ENCODE peak calls at places on chromosomes 1 and 21, in nine cellular contexts. C is breast epithelium, O is tibial nerve, W is A549, J is body of pancreas, Y is ovary, Q is esophagus squamous epithelium, A is heart left ventricle, P is spleen. M is an unnamed sample.

GRCh38 chr21:26801524-26801923 is 43.7 kb downstream of the ADAMTS1 start:
- DNase-seq in C (no peak), O (no peak), W (no peak), J (no peak), Y (no peak), Q (no peak), A (no peak), P (no peak), M (no peak)

GRCh38 chr1:189619682-189620332 is 857.9 kb downstream of the BRINP3 start:
- DNase-seq in C (no peak), O (no peak), W (peak; percentile 89), J (no peak), Y (no peak), Q (no peak), A (no peak), P (no peak), M (no peak)

GRCh38 chr1:155873860-155874259 is 14.5 kb downstream of the SYT11 start:
- DNase-seq in C (no peak), O (no peak), W (no peak), J (no peak), Y (no peak), Q (no peak), A (no peak), P (no peak), M (no peak)

GRCh38 chr1:26005392-26006105 is 7.7 kb upstream of the PAFAH2 start:
- DNase-seq in C (no peak), O (no peak), W (no peak), J (no peak), Y (no peak), Q (no peak), A (no peak), P (no peak), M (no peak)

GRCh38 chr1:53541761-53542550 is 82.8 kb downstream of the DMRTB1 start:
- DNase-seq in C (no peak), O (no peak), W (peak; percentile 70), J (peak; percentile 46), Y (no peak), Q (no peak), A (no peak), P (peak; percentile 45), M (no peak)

GRCh38 chr1:55421317-55421716 is 206.2 kb upstream of the USP24 start:
- DNase-seq in C (no peak), O (no peak), W (peak; percentile 30), J (no peak), Y (no peak), Q (no peak), A (no peak), P (no peak), M (no peak)

GRCh38 chr1:233340031-233340555 is 12.6 kb downstream of the MAP3K21 start:
- DNase-seq in C (no peak), O (no peak), W (no peak), J (no peak), Y (no peak), Q (no peak), A (no peak), P (no peak), M (no peak)

GRCh38 chr1:175733762-175734161 is 9.6 kb downstream of the TNR start:
- DNase-seq in C (no peak), O (no peak), W (no peak), J (no peak), Y (no peak), Q (no peak), A (no peak), P (no peak), M (peak; percentile 89)

GRCh38 chr1:1539310-1540014 is 962 bp downstream of the TMEM240 start:
- DNase-seq in C (no peak), O (peak; percentile 34), W (no peak), J (no peak), Y (peak; percentile 59), Q (no peak), A (peak; percentile 56), P (no peak), M (no peak)

GRCh38 chr1:226826479-226827245 is 43.8 kb upstream of the PSEN2 start:
- DNase-seq in C (no peak), O (no peak), W (no peak), J (no peak), Y (no peak), Q (no peak), A (no peak), P (no peak), M (no peak)

GRCh38 chr1:226827458-226827857 is 43.0 kb upstream of the PSEN2 start:
- DNase-seq in C (no peak), O (peak; percentile 58), W (no peak), J (peak; percentile 26), Y (peak; percentile 59), Q (no peak), A (peak; percentile 70), P (no peak), M (peak; percentile 47)

GRCh38 chr1:226825746-226826100 is 44.7 kb upstream of the PSEN2 start:
- DNase-seq in C (no peak), O (no peak), W (no peak), J (no peak), Y (no peak), Q (no peak), A (no peak), P (no peak), M (no peak)

GRCh38 chr1:226829105-226829504 is 41.3 kb upstream of the PSEN2 start:
- DNase-seq in C (no peak), O (no peak), W (no peak), J (no peak), Y (no peak), Q (no peak), A (no peak), P (no peak), M (no peak)

DNA sequence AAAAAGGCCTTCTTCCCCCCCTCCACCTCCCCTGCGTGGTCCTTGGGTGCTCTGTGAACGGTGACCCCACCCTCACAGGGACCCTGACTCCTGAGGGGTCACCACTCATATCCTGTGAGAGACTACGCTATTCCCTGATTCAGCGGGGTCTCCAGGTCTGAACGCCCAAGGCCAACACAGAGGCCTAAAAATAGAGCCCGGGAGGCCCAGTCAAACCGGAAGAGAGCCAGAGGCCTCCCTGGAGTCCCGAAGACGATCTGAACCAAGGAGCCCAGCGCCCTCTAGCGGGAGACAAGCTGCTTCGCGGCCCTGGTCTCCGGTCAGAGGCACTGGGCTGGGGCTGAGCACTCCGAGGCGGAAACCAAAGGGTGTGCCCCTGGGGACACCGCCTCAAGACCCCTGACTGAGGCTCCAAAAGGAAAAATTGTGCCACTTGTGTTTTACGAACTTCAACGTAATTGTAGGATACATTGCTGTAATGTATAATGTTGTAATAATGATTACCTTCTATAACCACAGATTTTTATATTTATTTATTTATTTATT is 42.4 kb upstream of the PSEN2 start:
- DNase-seq in C (peak; percentile 94), O (peak; percentile 92), W (peak; percentile 94), J (peak; percentile 96), Y (peak; percentile 97), Q (peak; percentile 76), A (peak; percentile 94), P (peak; percentile 99), M (peak; percentile 94)
- TF ChIP-seq POLR2A in C (no peak), O (no peak), W (no peak), J (no peak), Y (no peak), Q (no peak), A (no peak), P (no peak), M (no peak)

GRCh38 chr1:101364370-101365120 is 127.7 kb downstream of the S1PR1 start:
- DNase-seq in C (no peak), O (no peak), W (no peak), J (no peak), Y (no peak), Q (no peak), A (no peak), P (no peak), M (no peak)
- TF ChIP-seq POLR2A in C (no peak), O (no peak), W (no peak), J (no peak), Y (no peak), Q (no peak), A (no peak), P (no peak), M (no peak)

GRCh38 chr1:87331319-87332269 is 2.9 kb downstream of the LMO4 start:
- DNase-seq in C (peak; percentile 65), O (peak; percentile 75), W (peak; percentile 49), J (peak; percentile 81), Y (peak; percentile 70), Q (no peak), A (peak; percentile 88), P (peak; percentile 95), M (peak; percentile 73)
- TF ChIP-seq POLR2A in C (no peak), O (no peak), W (no peak), J (no peak), Y (no peak), Q (peak; percentile 35), A (no peak), P (peak; percentile 20), M (no peak)

GRCh38 chr1:240000634-240001033 is 91.0 kb upstream of the FMN2 start:
- DNase-seq in C (no peak), O (no peak), W (no peak), J (no peak), Y (no peak), Q (no peak), A (no peak), P (no peak), M (no peak)

GRCh38 chr1:239997515-239998311 is 94.0 kb upstream of the FMN2 start:
- DNase-seq in C (no peak), O (no peak), W (peak; percentile 45), J (peak; percentile 39), Y (no peak), Q (no peak), A (no peak), P (no peak), M (no peak)

GRCh38 chr1:239999170-239999569 is 92.5 kb upstream of the FMN2 start:
- DNase-seq in C (no peak), O (no peak), W (no peak), J (no peak), Y (no peak), Q (no peak), A (no peak), P (no peak), M (no peak)

GRCh38 chr1:239997160-239997514 is 94.5 kb upstream of the FMN2 start:
- DNase-seq in C (no peak), O (no peak), W (no peak), J (no peak), Y (no peak), Q (no peak), A (no peak), P (no peak), M (no peak)

DNA sequence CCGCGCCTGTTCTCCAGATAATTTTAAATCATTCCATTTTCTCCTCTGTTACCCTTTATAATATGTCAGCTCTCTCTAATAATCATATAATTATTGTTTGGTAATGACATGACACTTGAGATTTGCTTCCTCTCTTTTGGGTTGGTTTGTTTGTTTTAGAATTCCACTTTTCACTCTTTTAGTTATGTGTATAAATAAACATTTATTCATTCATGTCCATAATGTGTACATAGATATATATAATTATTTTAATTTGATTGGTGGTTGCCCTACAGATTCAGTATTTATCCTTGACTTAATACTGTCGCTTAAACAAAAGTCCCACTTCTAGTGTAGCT is 93.4 kb upstream of the FMN2 start:
- DNase-seq in C (no peak), O (no peak), W (no peak), J (no peak), Y (no peak), Q (no peak), A (no peak), P (no peak), M (no peak)
- TF ChIP-seq POLR2A in C (no peak), O (no peak), W (no peak), J (no peak), Y (no peak), Q (no peak), A (no peak), P (no peak), M (no peak)

M was measured in erythroblast.